ENCODE peak calls at places on chromosomes 3 and 15, in six cellular contexts. I, Q, M, C, N and S are unnamed samples.

GRCh38 chr15:37698679-37699078 is 235.8 kb upstream of the TMCO5A start:
- DNase-seq in I (no peak), Q (no peak), M (no peak), C (peak; percentile 2), N (no peak), S (no peak)

GRCh38 chr15:62964251-62964650 is 78.3 kb upstream of the TPM1 start:
- DNase-seq in I (no peak), Q (peak; percentile 71), M (no peak), C (no peak), N (no peak), S (no peak)

GRCh38 chr3:152405915-152406802 is 137.4 kb downstream of the MBNL1 start:
- DNase-seq in I (no peak), Q (peak; percentile 95), M (no peak), C (peak; percentile 53), N (no peak), S (no peak)

GRCh38 chr3:174620138-174620537 is 239.0 kb upstream of the NAALADL2 start:
- DNase-seq in I (no peak), Q (no peak), M (no peak), C (peak; percentile 1), N (no peak), S (peak; percentile 69)

GRCh38 chr3:32460031-32460749 is 42.5 kb downstream of the CMTM6 start:
- DNase-seq in I (no peak), Q (no peak), M (no peak), C (no peak), N (peak; percentile 56), S (peak; percentile 40)

GRCh38 chr3:56800373-56801150 is 1.2 kb downstream of the ARHGEF3 start:
- DNase-seq in I (no peak), Q (no peak), M (no peak), C (no peak), N (peak; percentile 51), S (peak; percentile 74)

GRCh38 chr3:120162400-120162799 is 68.2 kb upstream of the GSK3B start:
- DNase-seq in I (no peak), Q (peak; percentile 51), M (no peak), C (no peak), N (no peak), S (no peak)

GRCh38 chr3:159174715-159175390 is 373.0 kb downstream of the MFSD1 start:
- DNase-seq in I (no peak), Q (no peak), M (no peak), C (no peak), N (no peak), S (no peak)

GRCh38 chr15:71168163-71168832 is 53.0 kb downstream of the THSD4 start:
- DNase-seq in I (peak; percentile 23), Q (no peak), M (no peak), C (no peak), N (no peak), S (no peak)

GRCh38 chr3:157535667-157536066 is 32.5 kb upstream of the VEPH1 start:
- DNase-seq in I (no peak), Q (no peak), M (no peak), C (no peak), N (no peak), S (no peak)

GRCh38 chr3:174873832-174874231 is 14.7 kb downstream of the NAALADL2 start:
- DNase-seq in I (no peak), Q (no peak), M (no peak), C (no peak), N (no peak), S (no peak)

GRCh38 chr3:105899528-105899927 is 30.7 kb upstream of the CBLB start:
- DNase-seq in I (no peak), Q (peak; percentile 46), M (peak; percentile 5), C (peak; percentile 25), N (no peak), S (no peak)

GRCh38 chr15:39506146-39506545 is 74.7 kb upstream of the THBS1 start:
- DNase-seq in I (no peak), Q (no peak), M (no peak), C (no peak), N (no peak), S (no peak)

GRCh38 chr15:23422099-23422945 is 24.7 kb downstream of the GOLGA6L2 start:
- DNase-seq in I (no peak), Q (no peak), M (no peak), C (peak; percentile 29), N (no peak), S (no peak)

GRCh38 chr15:39235084-39235795 is 345.6 kb upstream of the THBS1 start:
- DNase-seq in I (no peak), Q (peak; percentile 46), M (no peak), C (no peak), N (no peak), S (no peak)

GRCh38 chr15:66865622-66866611 is 163.9 kb downstream of the SMAD6 start:
- DNase-seq in I (peak; percentile 44), Q (no peak), M (no peak), C (no peak), N (peak; percentile 82), S (peak; percentile 9)